ENCODE peak calls at places on chromosome 14, in ten cellular contexts. One of them, this sample, is unnamed.

GRCh38 chr14:36319899-36320209 is 583 bp downstream of the MBIP start:
- DNase-seq in mammary epithelial cell: no peak
- DNase-seq in stimulated activated CD8-positive, alpha-beta memory T cell treated with anti-CD3 and anti-CD28 coated beads, Interleukin-12 subunit alpha, Interleukin-12 subunit beta, amount 100 ng/mL, for 4 hours: no peak
- DNase-seq in occipital lobe: no peak
- DNase-seq in tibial artery: no peak
- DNase-seq in OCI-LY7: no peak
- DNase-seq in AG20443: no peak
- DNase-seq in T-helper 2 cell: no peak
- DNase-seq in MCF 10A: no peak
- DNase-seq in activated naive CD4-positive, alpha-beta T cell: no peak
- DNase-seq in this sample: no peak

GRCh38 chr14:22640192-22640591 is 4.0 kb downstream of the OR6J1 start:
- DNase-seq in stimulated activated CD8-positive, alpha-beta memory T cell treated with anti-CD3 and anti-CD28 coated beads, Interleukin-12 subunit alpha, Interleukin-12 subunit beta, amount 100 ng/mL, for 4 hours: no peak
- DNase-seq in MCF 10A: no peak
- DNase-seq in AG20443: no peak
- DNase-seq in OCI-LY7: no peak
- DNase-seq in activated naive CD4-positive, alpha-beta T cell: no peak
- DNase-seq in mammary epithelial cell: no peak
- DNase-seq in T-helper 2 cell: no peak
- DNase-seq in occipital lobe: no peak
- DNase-seq in tibial artery: no peak
- DNase-seq in this sample: no peak

GRCh38 chr14:104682107-104682593 is 7.3 kb upstream of the INF2 start:
- DNase-seq in OCI-LY7: no peak
- DNase-seq in mammary epithelial cell: no peak
- DNase-seq in MCF 10A: peak
- DNase-seq in occipital lobe: no peak
- DNase-seq in activated naive CD4-positive, alpha-beta T cell: no peak
- DNase-seq in tibial artery: no peak
- DNase-seq in stimulated activated CD8-positive, alpha-beta memory T cell treated with anti-CD3 and anti-CD28 coated beads, Interleukin-12 subunit alpha, Interleukin-12 subunit beta, amount 100 ng/mL, for 4 hours: no peak
- DNase-seq in AG20443: no peak
- DNase-seq in T-helper 2 cell: no peak
- DNase-seq in this sample: no peak

GRCh38 chr14:68885226-68886108 is 92.6 kb upstream of the ZFP36L1 start:
- DNase-seq in occipital lobe: no peak
- DNase-seq in T-helper 2 cell: no peak
- DNase-seq in OCI-LY7: no peak
- DNase-seq in AG20443: no peak
- DNase-seq in activated naive CD4-positive, alpha-beta T cell: no peak
- DNase-seq in stimulated activated CD8-positive, alpha-beta memory T cell treated with anti-CD3 and anti-CD28 coated beads, Interleukin-12 subunit alpha, Interleukin-12 subunit beta, amount 100 ng/mL, for 4 hours: no peak
- DNase-seq in mammary epithelial cell: no peak
- DNase-seq in MCF 10A: no peak
- DNase-seq in tibial artery: peak
- DNase-seq in this sample: no peak

GRCh38 chr14:63432228-63432627 is 110.9 kb downstream of the PPP2R5E start:
- DNase-seq in tibial artery: no peak
- DNase-seq in T-helper 2 cell: no peak
- DNase-seq in AG20443: no peak
- DNase-seq in OCI-LY7: no peak
- DNase-seq in stimulated activated CD8-positive, alpha-beta memory T cell treated with anti-CD3 and anti-CD28 coated beads, Interleukin-12 subunit alpha, Interleukin-12 subunit beta, amount 100 ng/mL, for 4 hours: no peak
- DNase-seq in activated naive CD4-positive, alpha-beta T cell: no peak
- DNase-seq in occipital lobe: no peak
- DNase-seq in mammary epithelial cell: no peak
- DNase-seq in MCF 10A: no peak
- DNase-seq in this sample: no peak

GRCh38 chr14:24903337-24903736 is 146.6 kb downstream of the STXBP6 start:
- DNase-seq in T-helper 2 cell: no peak
- DNase-seq in mammary epithelial cell: peak
- DNase-seq in OCI-LY7: no peak
- DNase-seq in MCF 10A: no peak
- DNase-seq in occipital lobe: no peak
- DNase-seq in tibial artery: no peak
- DNase-seq in activated naive CD4-positive, alpha-beta T cell: no peak
- DNase-seq in AG20443: no peak
- DNase-seq in stimulated activated CD8-positive, alpha-beta memory T cell treated with anti-CD3 and anti-CD28 coated beads, Interleukin-12 subunit alpha, Interleukin-12 subunit beta, amount 100 ng/mL, for 4 hours: no peak
- DNase-seq in this sample: no peak

GRCh38 chr14:59126714-59127436 is 61.6 kb upstream of the DAAM1 start:
- DNase-seq in OCI-LY7: peak
- DNase-seq in stimulated activated CD8-positive, alpha-beta memory T cell treated with anti-CD3 and anti-CD28 coated beads, Interleukin-12 subunit alpha, Interleukin-12 subunit beta, amount 100 ng/mL, for 4 hours: no peak
- DNase-seq in AG20443: peak
- DNase-seq in occipital lobe: no peak
- DNase-seq in T-helper 2 cell: no peak
- DNase-seq in MCF 10A: peak
- DNase-seq in activated naive CD4-positive, alpha-beta T cell: no peak
- DNase-seq in tibial artery: no peak
- DNase-seq in mammary epithelial cell: peak
- DNase-seq in this sample: peak

GRCh38 chr14:78519863-78520262 is 349.7 kb downstream of the NRXN3 start:
- DNase-seq in stimulated activated CD8-positive, alpha-beta memory T cell treated with anti-CD3 and anti-CD28 coated beads, Interleukin-12 subunit alpha, Interleukin-12 subunit beta, amount 100 ng/mL, for 4 hours: no peak
- DNase-seq in mammary epithelial cell: peak
- DNase-seq in tibial artery: no peak
- DNase-seq in activated naive CD4-positive, alpha-beta T cell: no peak
- DNase-seq in OCI-LY7: peak
- DNase-seq in occipital lobe: no peak
- DNase-seq in T-helper 2 cell: no peak
- DNase-seq in AG20443: peak
- DNase-seq in MCF 10A: peak
- DNase-seq in this sample: no peak

This sample was measured in activated CD4-positive, alpha-beta T cell treated with anti-CD3 and anti-CD28 coated beads for 24 hours.